ENCODE peak calls at places on chromosomes 11 and 22, in nine cellular contexts. C, Y, K, J, M, S, R, Q and B are unnamed samples.

GRCh38 chr11:77510095-77510494 is 36.2 kb upstream of the PAK1 start:
- DNase-seq in K (no peak), J (no peak), C (no peak), Y (no peak), S (no peak), R (no peak), M (no peak), Q (no peak), B (no peak)

GRCh38 chr11:13826505-13827278 is 135.8 kb upstream of the SPON1 start:
- DNase-seq in Q (no peak), K (no peak), Y (no peak), C (no peak), S (no peak), J (no peak), R (no peak), M (no peak), B (no peak)

GRCh38 chr11:2700415-2701211 is 819 bp upstream of the KCNQ1OT1 start:
- DNase-seq in Y (peak; percentile 12), M (peak; percentile 38), Q (peak; percentile 78), J (peak; percentile 26), S (peak; percentile 84), C (no peak), K (peak; percentile 53), R (peak; percentile 76), B (peak; percentile 78)

GRCh38 chr11:32343325-32344008 is 91.9 kb downstream of the WT1 start:
- DNase-seq in K (peak; percentile 45), S (no peak), M (no peak), C (no peak), R (no peak), Q (no peak), J (no peak), Y (no peak), B (no peak)

GRCh38 chr11:12066799-12067508 is 43.4 kb upstream of the MICAL2 start:
- DNase-seq in M (peak; percentile 97), Y (no peak), K (no peak), Q (peak; percentile 48), S (peak; percentile 71), C (no peak), R (peak; percentile 60), J (peak; percentile 88), B (no peak)

GRCh38 chr11:112837162-112837826 is 123.9 kb upstream of the NCAM1 start:
- DNase-seq in M (peak; percentile 2), S (no peak), C (no peak), Q (no peak), K (no peak), R (peak; percentile 53), Y (no peak), J (no peak), B (peak; percentile 59)

GRCh38 chr22:29917052-29917902 is 34.3 kb downstream of the MTMR3 start:
- DNase-seq in R (no peak), J (peak; percentile 53), K (no peak), M (peak; percentile 18), C (no peak), S (peak; percentile 71), Q (no peak), Y (no peak), B (peak; percentile 49)

GRCh38 chr11:8067929-8068575 is 13.0 kb upstream of the TUB start:
- DNase-seq in C (no peak), R (no peak), S (no peak), M (peak; percentile 72), J (no peak), Y (no peak), Q (no peak), K (no peak), B (no peak)

GRCh38 chr22:36868546-36868945 is 7.7 kb downstream of the NCF4 start:
- DNase-seq in S (no peak), K (no peak), Y (no peak), C (no peak), R (no peak), J (no peak), Q (no peak), M (no peak), B (no peak)

GRCh38 chr22:46823654-46824053 is 61.2 kb downstream of the TBC1D22A start:
- DNase-seq in Y (no peak), J (no peak), R (no peak), S (no peak), Q (no peak), K (no peak), M (no peak), C (no peak), B (no peak)

GRCh38 chr11:94706211-94706610 is 61.9 kb upstream of the AMOTL1 start:
- DNase-seq in J (peak; percentile 46), Q (no peak), Y (no peak), M (no peak), R (no peak), K (no peak), C (no peak), S (no peak), B (no peak)

GRCh38 chr11:76315182-76315853 is 65.6 kb downstream of the THAP12 start:
- DNase-seq in Q (no peak), K (no peak), Y (no peak), C (no peak), S (no peak), R (no peak), J (no peak), M (no peak), B (no peak)

GRCh38 chr22:32951081-32951806 is 106.9 kb downstream of the SYN3 start:
- DNase-seq in S (no peak), C (no peak), Q (peak; percentile 43), R (peak; percentile 6), M (peak; percentile 15), K (no peak), Y (no peak), J (no peak), B (no peak)

GRCh38 chr11:19389787-19390303 is 149.1 kb upstream of the E2F8 start:
- DNase-seq in R (peak; percentile 68), Y (no peak), K (no peak), M (peak; percentile 88), C (no peak), J (peak; percentile 64), S (peak; percentile 82), Q (no peak), B (peak; percentile 21)

GRCh38 chr22:42060489-42060888 is 10.1 kb downstream of the NAGA start:
- DNase-seq in S (no peak), Y (no peak), M (no peak), Q (no peak), C (no peak), J (no peak), K (no peak), R (no peak), B (no peak)

GRCh38 chr11:17852246-17852645 is 117.7 kb downstream of the KCNC1 start:
- DNase-seq in C (no peak), Y (no peak), S (no peak), R (no peak), J (no peak), Q (no peak), M (no peak), K (no peak), B (no peak)

GRCh38 chr11:35178862-35179261 is 39.9 kb downstream of the CD44 start:
- DNase-seq in S (no peak), Y (no peak), K (no peak), C (no peak), J (no peak), M (no peak), Q (no peak), R (no peak), B (no peak)

GRCh38 chr11:35178067-35178805 is 39.3 kb downstream of the CD44 start:
- DNase-seq in M (peak; percentile 51), J (no peak), R (no peak), C (no peak), K (no peak), Y (no peak), Q (no peak), S (no peak), B (no peak)

GRCh38 chr11:35180311-35181233 is 41.6 kb downstream of the CD44 start:
- DNase-seq in R (no peak), Q (peak; percentile 20), C (no peak), K (no peak), S (no peak), Y (no peak), M (no peak), J (peak; percentile 52), B (no peak)

GRCh38 chr11:35177370-35177769 is 38.4 kb downstream of the CD44 start:
- DNase-seq in Q (no peak), Y (no peak), M (no peak), C (peak; percentile 82), J (no peak), K (no peak), S (no peak), R (peak; percentile 28), B (no peak)

GRCh38 chr11:35179466-35180135 is 40.6 kb downstream of the CD44 start:
- DNase-seq in Y (no peak), S (no peak), Q (no peak), R (no peak), M (no peak), J (no peak), K (no peak), C (no peak), B (no peak)
- H3K4me3 ChIP-seq in Y (peak overlapping the region; percentile 67), S (no peak overlapping the region), Q (no peak overlapping the region), R (no peak overlapping the region), M (no peak overlapping the region), J (no peak overlapping the region), K (no peak overlapping the region), C (no peak overlapping the region), B (no peak overlapping the region)

GRCh38 chr22:31106651-31107205 is 640 bp downstream of the SELENOM start:
- DNase-seq in S (no peak), R (no peak), M (peak; percentile 77), Y (no peak), C (no peak), J (peak; percentile 66), Q (no peak), K (no peak), B (peak; percentile 41)
- H3K4me3 ChIP-seq in S (peak overlapping the region; percentile 97), R (peak overlapping the region; percentile 59), M (peak overlapping the region; percentile 94), Y (peak overlapping the region; percentile 57), C (peak overlapping the region; percentile 92), J (peak overlapping the region; percentile 95), Q (peak overlapping the region; percentile 57), K (peak overlapping the region; percentile 67), B (peak overlapping the region; percentile 52)

DNA sequence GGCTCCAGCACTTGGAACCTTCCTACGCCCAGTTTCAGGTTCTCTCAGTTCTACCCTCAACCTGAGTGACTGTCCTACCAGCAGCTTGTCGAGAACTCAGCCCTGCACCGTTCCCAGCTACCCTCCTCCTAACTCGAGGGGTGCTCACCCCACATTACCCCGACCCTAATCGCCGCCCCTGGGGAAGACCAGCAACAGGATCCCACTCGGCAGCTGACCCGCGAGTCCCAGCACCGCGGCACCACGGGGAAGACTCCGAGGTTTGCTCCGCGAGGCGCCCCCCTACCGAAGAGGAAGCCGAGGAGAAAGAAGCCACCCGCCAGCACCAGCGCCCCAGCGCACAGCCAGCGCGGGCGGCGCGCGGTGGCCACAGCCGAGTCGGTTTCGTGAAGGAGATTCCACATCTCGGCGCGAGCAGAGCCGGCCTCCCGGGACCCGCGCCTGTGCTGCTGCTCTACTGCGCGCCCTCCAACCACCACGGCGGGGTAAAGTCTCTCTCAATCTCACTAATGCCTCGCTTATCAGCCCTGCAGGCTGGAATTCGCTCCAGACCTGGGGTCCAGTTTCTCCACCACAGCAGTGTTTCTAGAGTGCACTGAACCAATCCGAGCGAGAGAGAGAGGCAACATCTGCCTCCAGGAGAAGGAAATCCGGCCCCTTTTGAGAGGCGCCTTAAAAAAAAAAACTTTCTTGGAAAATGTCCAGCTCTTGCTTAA is at the start of gene FOLH1:
- DNase-seq in R (peak; percentile 3), J (peak; percentile 0), K (peak; percentile 38), Y (no peak), M (no peak), C (no peak), Q (no peak), S (no peak), B (peak; percentile 75)
- H3K4me3 ChIP-seq in R (no peak within 1 kb of the TSS), J (no peak within 1 kb of the TSS), K (peak within 1 kb of the TSS; percentile 64), Y (no peak within 1 kb of the TSS), M (no peak within 1 kb of the TSS), C (no peak within 1 kb of the TSS), Q (no peak within 1 kb of the TSS), S (peak within 1 kb of the TSS; percentile 52), B (peak within 1 kb of the TSS; percentile 47)

GRCh38 chr22:40281717-40282116 is 64.6 kb upstream of the ADSL start:
- DNase-seq in Y (no peak), M (no peak), Q (no peak), C (no peak), S (no peak), J (no peak), R (peak; percentile 61), K (no peak), B (no peak)
- H3K4me3 ChIP-seq in Y (no peak overlapping the region), M (no peak overlapping the region), Q (no peak overlapping the region), C (no peak overlapping the region), S (no peak overlapping the region), J (no peak overlapping the region), R (no peak overlapping the region), K (no peak overlapping the region), B (no peak overlapping the region)